ENCODE peak calls at places on chromosomes 6 and 20, in eight cellular contexts. One of them, this sample, is unnamed.

GRCh38 chr6:3825851-3826581 is 23.2 kb upstream of the FAM50B start:
- DNase-seq in CD8-positive, alpha-beta memory T cell: no peak
- DNase-seq in heart right ventricle: peak
- DNase-seq in AG04450: peak
- DNase-seq in endothelial cell: peak
- DNase-seq in stromal cell of bone marrow: peak
- DNase-seq in T-cell: no peak
- DNase-seq in left ventricle myocardium superior: peak
- DNase-seq in this sample: peak

GRCh38 chr6:137870744-137871247 is 3.7 kb downstream of the TNFAIP3 start:
- DNase-seq in AG04450: no peak
- DNase-seq in endothelial cell: no peak
- DNase-seq in left ventricle myocardium superior: no peak
- DNase-seq in stromal cell of bone marrow: no peak
- DNase-seq in heart right ventricle: no peak
- DNase-seq in T-cell: no peak
- DNase-seq in CD8-positive, alpha-beta memory T cell: peak
- DNase-seq in this sample: no peak

GRCh38 chr6:13548500-13549210 is 25.7 kb upstream of the SIRT5 start:
- DNase-seq in CD8-positive, alpha-beta memory T cell: no peak
- DNase-seq in stromal cell of bone marrow: no peak
- DNase-seq in heart right ventricle: no peak
- DNase-seq in endothelial cell: no peak
- DNase-seq in AG04450: no peak
- DNase-seq in T-cell: no peak
- DNase-seq in left ventricle myocardium superior: no peak
- DNase-seq in this sample: no peak

GRCh38 chr20:62797671-62798532 is 1.6 kb downstream of the MRGBP start:
- DNase-seq in AG04450: no peak
- DNase-seq in stromal cell of bone marrow: no peak
- DNase-seq in T-cell: no peak
- DNase-seq in left ventricle myocardium superior: peak
- DNase-seq in heart right ventricle: no peak
- DNase-seq in endothelial cell: no peak
- DNase-seq in CD8-positive, alpha-beta memory T cell: no peak
- DNase-seq in this sample: no peak

GRCh38 chr6:108561742-108562502 is 1.2 kb downstream of the FOXO3 start:
- DNase-seq in stromal cell of bone marrow: no peak
- DNase-seq in T-cell: no peak
- DNase-seq in heart right ventricle: peak
- DNase-seq in endothelial cell: peak
- DNase-seq in left ventricle myocardium superior: peak
- DNase-seq in CD8-positive, alpha-beta memory T cell: peak
- DNase-seq in AG04450: no peak
- DNase-seq in this sample: peak

GRCh38 chr20:50758992-50759391 is 27.6 kb downstream of the PARD6B start:
- DNase-seq in endothelial cell: no peak
- DNase-seq in T-cell: no peak
- DNase-seq in stromal cell of bone marrow: no peak
- DNase-seq in left ventricle myocardium superior: no peak
- DNase-seq in heart right ventricle: no peak
- DNase-seq in CD8-positive, alpha-beta memory T cell: no peak
- DNase-seq in AG04450: no peak
- DNase-seq in this sample: no peak

GRCh38 chr20:61753196-61753942 is 312.3 kb downstream of the TAF4 start:
- DNase-seq in stromal cell of bone marrow: peak
- DNase-seq in left ventricle myocardium superior: no peak
- DNase-seq in AG04450: peak
- DNase-seq in heart right ventricle: no peak
- DNase-seq in T-cell: no peak
- DNase-seq in endothelial cell: no peak
- DNase-seq in CD8-positive, alpha-beta memory T cell: no peak
- DNase-seq in this sample: no peak

GRCh38 chr6:111533087-111533784 is 50.2 kb upstream of the REV3L start:
- DNase-seq in T-cell: no peak
- DNase-seq in AG04450: no peak
- DNase-seq in stromal cell of bone marrow: no peak
- DNase-seq in CD8-positive, alpha-beta memory T cell: no peak
- DNase-seq in heart right ventricle: no peak
- DNase-seq in left ventricle myocardium superior: no peak
- DNase-seq in endothelial cell: no peak
- DNase-seq in this sample: peak

GRCh38 chr6:158783851-158784250 is 35.3 kb downstream of the EZR start:
- DNase-seq in left ventricle myocardium superior: no peak
- DNase-seq in T-cell: no peak
- DNase-seq in stromal cell of bone marrow: no peak
- DNase-seq in heart right ventricle: no peak
- DNase-seq in CD8-positive, alpha-beta memory T cell: no peak
- DNase-seq in AG04450: no peak
- DNase-seq in endothelial cell: no peak
- DNase-seq in this sample: no peak

GRCh38 chr6:97040355-97040860 is 115.9 kb downstream of the KLHL32 start:
- DNase-seq in left ventricle myocardium superior: no peak
- DNase-seq in endothelial cell: no peak
- DNase-seq in T-cell: no peak
- DNase-seq in AG04450: no peak
- DNase-seq in stromal cell of bone marrow: no peak
- DNase-seq in heart right ventricle: no peak
- DNase-seq in CD8-positive, alpha-beta memory T cell: no peak
- DNase-seq in this sample: no peak

GRCh38 chr6:44102527-44102926 is 24.7 kb downstream of the MRPL14 start:
- DNase-seq in T-cell: no peak
- DNase-seq in left ventricle myocardium superior: no peak
- DNase-seq in AG04450: no peak
- DNase-seq in stromal cell of bone marrow: no peak
- DNase-seq in heart right ventricle: no peak
- DNase-seq in CD8-positive, alpha-beta memory T cell: no peak
- DNase-seq in endothelial cell: no peak
- DNase-seq in this sample: no peak

GRCh38 chr6:106488494-106489369 is 128.2 kb downstream of the CRYBG1 start:
- DNase-seq in heart right ventricle: no peak
- DNase-seq in endothelial cell: no peak
- DNase-seq in T-cell: no peak
- DNase-seq in left ventricle myocardium superior: no peak
- DNase-seq in CD8-positive, alpha-beta memory T cell: no peak
- DNase-seq in stromal cell of bone marrow: no peak
- DNase-seq in AG04450: no peak
- DNase-seq in this sample: no peak

GRCh38 chr20:48335421-48336090 is 492.2 kb downstream of the PREX1 start:
- DNase-seq in stromal cell of bone marrow: no peak
- DNase-seq in endothelial cell: no peak
- DNase-seq in T-cell: no peak
- DNase-seq in left ventricle myocardium superior: no peak
- DNase-seq in AG04450: no peak
- DNase-seq in CD8-positive, alpha-beta memory T cell: no peak
- DNase-seq in heart right ventricle: no peak
- DNase-seq in this sample: no peak

GRCh38 chr6:39891976-39892375 is 42.3 kb downstream of the MOCS1 start:
- DNase-seq in AG04450: no peak
- DNase-seq in heart right ventricle: no peak
- DNase-seq in T-cell: no peak
- DNase-seq in endothelial cell: no peak
- DNase-seq in left ventricle myocardium superior: no peak
- DNase-seq in CD8-positive, alpha-beta memory T cell: no peak
- DNase-seq in stromal cell of bone marrow: peak
- DNase-seq in this sample: no peak

GRCh38 chr20:59499863-59500262 is 104.5 kb upstream of the PHACTR3 start:
- DNase-seq in T-cell: no peak
- DNase-seq in endothelial cell: no peak
- DNase-seq in left ventricle myocardium superior: no peak
- DNase-seq in AG04450: no peak
- DNase-seq in CD8-positive, alpha-beta memory T cell: no peak
- DNase-seq in stromal cell of bone marrow: no peak
- DNase-seq in heart right ventricle: no peak
- DNase-seq in this sample: no peak

GRCh38 chr6:131135244-131136020 is at the start of gene AKAP7:
- DNase-seq in heart right ventricle: peak
- DNase-seq in endothelial cell: peak
- DNase-seq in CD8-positive, alpha-beta memory T cell: peak
- DNase-seq in stromal cell of bone marrow: peak
- DNase-seq in AG04450: no peak
- DNase-seq in left ventricle myocardium superior: peak
- DNase-seq in T-cell: peak
- DNase-seq in this sample: peak

GRCh38 chr20:24027229-24027628 is 38.6 kb upstream of the GGTLC1 start:
- DNase-seq in heart right ventricle: peak
- DNase-seq in AG04450: no peak
- DNase-seq in stromal cell of bone marrow: no peak
- DNase-seq in T-cell: peak
- DNase-seq in left ventricle myocardium superior: peak
- DNase-seq in endothelial cell: no peak
- DNase-seq in CD8-positive, alpha-beta memory T cell: peak
- DNase-seq in this sample: peak

GRCh38 chr6:46510656-46511055 is 19.4 kb upstream of the RCAN2 start:
- DNase-seq in left ventricle myocardium superior: no peak
- DNase-seq in endothelial cell: no peak
- DNase-seq in stromal cell of bone marrow: peak
- DNase-seq in T-cell: no peak
- DNase-seq in AG04450: no peak
- DNase-seq in heart right ventricle: no peak
- DNase-seq in CD8-positive, alpha-beta memory T cell: no peak
- DNase-seq in this sample: no peak

GRCh38 chr6:40399888-40400468 is 187.2 kb downstream of the LRFN2 start:
- DNase-seq in CD8-positive, alpha-beta memory T cell: no peak
- DNase-seq in stromal cell of bone marrow: no peak
- DNase-seq in heart right ventricle: no peak
- DNase-seq in endothelial cell: no peak
- DNase-seq in left ventricle myocardium superior: no peak
- DNase-seq in T-cell: no peak
- DNase-seq in AG04450: no peak
- DNase-seq in this sample: no peak

This sample was measured in gastrocnemius medialis.